ENCODE peak calls at places on chromosome 2, in six cellular contexts. Z is IMR-90; X is gastrocnemius medialis; P is OCI-LY7; F is CD4-positive, CD25-positive, alpha-beta regulatory T cell; I is hepatocyte. L is an unnamed sample.
A peak's percentile ranks its signal among the peaks of the same experiment; 100 is the strongest.

GRCh38 chr2:55175254-55176093 is 56.6 kb downstream of the CLHC1 start:
- DNase-seq in Z (peak; percentile 87), X (no peak), P (peak; percentile 77), F (peak; percentile 67), I (peak; percentile 67), L (peak; percentile 64)

GRCh38 chr2:71646028-71646427 is 192.7 kb downstream of the DYSF start:
- DNase-seq in Z (peak; percentile 6), X (peak; percentile 89), P (no peak), F (no peak), I (no peak), L (no peak)

GRCh38 chr2:9284521-9285297 is 78.1 kb downstream of the ASAP2 start:
- DNase-seq in Z (no peak), X (no peak), P (no peak), F (no peak), I (no peak), L (no peak)

GRCh38 chr2:122643725-122644329 is 888.4 kb downstream of the TSN start:
- DNase-seq in Z (peak; percentile 1), X (no peak), P (no peak), F (no peak), I (peak; percentile 64), L (no peak)

GRCh38 chr2:103289101-103289725 is 527.4 kb downstream of the TMEM182 start:
- DNase-seq in Z (no peak), X (no peak), P (no peak), F (no peak), I (no peak), L (no peak)

GRCh38 chr2:70668432-70668831 is 99.6 kb downstream of the ADD2 start:
- DNase-seq in Z (no peak), X (no peak), P (no peak), F (no peak), I (peak; percentile 14), L (no peak)

GRCh38 chr2:170806548-170806947 is 10.1 kb upstream of the GAD1 start:
- DNase-seq in Z (no peak), X (no peak), P (no peak), F (no peak), I (no peak), L (no peak)

GRCh38 chr2:236054125-236054524 is 114.1 kb downstream of the GBX2 start:
- DNase-seq in Z (peak; percentile 6), X (peak; percentile 31), P (no peak), F (no peak), I (no peak), L (no peak)

GRCh38 chr2:215367647-215368492 is 56.0 kb downstream of the ATIC start:
- DNase-seq in Z (peak; percentile 93), X (no peak), P (no peak), F (no peak), I (no peak), L (no peak)

GRCh38 chr2:15588329-15588919 is 3.2 kb upstream of the DDX1 start:
- DNase-seq in Z (peak; percentile 54), X (peak; percentile 28), P (peak; percentile 51), F (peak; percentile 13), I (peak; percentile 71), L (no peak)

GRCh38 chr2:26674002-26674751 is 18.3 kb upstream of the KCNK3 start:
- DNase-seq in Z (no peak), X (no peak), P (no peak), F (no peak), I (no peak), L (no peak)

GRCh38 chr2:27931361-27931937 is 40.9 kb downstream of the BABAM2 start:
- DNase-seq in Z (no peak), X (no peak), P (no peak), F (no peak), I (no peak), L (no peak)

GRCh38 chr2:70670202-70670601 is 97.8 kb downstream of the ADD2 start:
- DNase-seq in Z (no peak), X (no peak), P (no peak), F (no peak), I (no peak), L (no peak)

GRCh38 chr2:27663463-27664244 is at the start of the genes SLC4A1AP and SUPT7L:
- DNase-seq in Z (peak; percentile 89), X (peak; percentile 37), P (peak; percentile 92), F (peak; percentile 91), I (peak; percentile 83), L (peak; percentile 85)

GRCh38 chr2:12982149-12982584 is 265.4 kb downstream of the TRIB2 start:
- DNase-seq in Z (peak; percentile 61), X (no peak), P (no peak), F (no peak), I (no peak), L (no peak)

GRCh38 chr2:241546771-241547498 is 11.6 kb upstream of the BOK start:
- DNase-seq in Z (peak; percentile 93), X (no peak), P (no peak), F (no peak), I (peak; percentile 47), L (no peak)

GRCh38 chr2:100653449-100654045 is 90.8 kb downstream of the PDCL3 start:
- DNase-seq in Z (no peak), X (no peak), P (no peak), F (peak; percentile 11), I (no peak), L (no peak)

GRCh38 chr2:217694296-217694695 is 308.5 kb downstream of the TNS1 start:
- DNase-seq in Z (peak; percentile 32), X (no peak), P (no peak), F (no peak), I (no peak), L (no peak)

GRCh38 chr2:217693363-217693762 is 309.4 kb downstream of the TNS1 start:
- DNase-seq in Z (no peak), X (no peak), P (no peak), F (no peak), I (no peak), L (no peak)

GRCh38 chr2:217691516-217691915 is 311.3 kb downstream of the TNS1 start:
- DNase-seq in Z (no peak), X (no peak), P (no peak), F (no peak), I (no peak), L (no peak)

GRCh38 chr2:217695033-217695520 is 307.7 kb downstream of the TNS1 start:
- DNase-seq in Z (peak; percentile 97), X (no peak), P (no peak), F (no peak), I (peak; percentile 48), L (no peak)

GRCh38 chr2:217691920-217692666 is 310.7 kb downstream of the TNS1 start:
- DNase-seq in Z (peak; percentile 46), X (no peak), P (no peak), F (no peak), I (no peak), L (no peak)
- H3K27ac ChIP-seq in Z (no peak overlapping the region), X (peak overlapping the region; percentile 37), P (no peak overlapping the region), F (no peak overlapping the region), I (no peak overlapping the region), L (no peak overlapping the region)

DNA sequence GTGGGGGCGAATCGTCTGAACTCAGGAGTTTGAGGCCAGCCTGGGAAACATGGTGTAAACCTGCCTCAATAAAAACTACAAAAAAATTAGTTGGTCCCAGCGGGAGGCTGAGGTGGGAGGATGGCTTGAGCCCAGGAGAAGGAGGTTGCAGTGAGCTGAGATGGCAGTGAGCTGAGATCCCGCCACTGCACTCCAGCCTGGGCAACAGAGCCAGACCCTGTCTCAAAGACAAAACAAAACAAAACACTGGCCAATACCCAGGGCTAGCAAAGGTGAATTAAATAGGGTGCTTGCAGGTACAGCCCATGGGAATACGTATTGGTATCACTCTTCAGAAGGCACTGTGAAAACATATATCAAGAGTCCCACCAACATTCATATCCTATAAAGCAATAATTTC is 7.0 kb downstream of the ITSN2 start:
- DNase-seq in Z (no peak), X (no peak), P (no peak), F (no peak), I (no peak), L (no peak)
- H3K27ac ChIP-seq in Z (no peak overlapping the region), X (peak overlapping the region; percentile 6), P (no peak overlapping the region), F (no peak overlapping the region), I (no peak overlapping the region), L (no peak overlapping the region)

DNA sequence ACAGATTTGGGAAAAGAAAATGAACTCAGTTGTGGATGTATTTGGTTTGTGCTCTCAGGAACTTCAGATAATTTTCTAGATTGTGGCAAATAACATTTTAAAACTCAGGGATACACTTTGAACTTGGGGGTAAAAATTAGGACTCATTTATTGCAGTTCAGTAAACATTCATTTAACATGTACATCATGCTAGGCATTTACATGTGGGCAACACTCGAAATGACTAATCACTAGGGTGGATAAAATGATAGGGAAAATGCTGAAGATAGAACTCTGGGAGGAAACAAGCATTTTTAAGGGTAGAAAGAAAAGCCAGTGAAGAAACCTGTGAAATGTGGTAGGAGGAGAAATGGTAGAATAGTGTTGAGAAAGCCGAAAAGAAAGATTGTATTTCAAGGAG is 7.8 kb downstream of the FAM117B start:
- DNase-seq in Z (no peak), X (no peak), P (no peak), F (no peak), I (no peak), L (no peak)
- H3K27ac ChIP-seq in Z (no peak overlapping the region), X (no peak overlapping the region), P (peak overlapping the region; percentile 55), F (peak overlapping the region; percentile 62), I (peak overlapping the region; percentile 78), L (peak overlapping the region; percentile 27)

GRCh38 chr2:190585000-190585678 is 50.6 kb upstream of the NEMP2 start:
- DNase-seq in Z (no peak), X (no peak), P (no peak), F (no peak), I (peak; percentile 25), L (no peak)

GRCh38 chr2:190587106-190587505 is 52.6 kb upstream of the NEMP2 start:
- DNase-seq in Z (no peak), X (no peak), P (no peak), F (no peak), I (no peak), L (no peak)

GRCh38 chr2:190582761-190583506 is 48.4 kb upstream of the NEMP2 start:
- DNase-seq in Z (peak; percentile 31), X (no peak), P (no peak), F (no peak), I (no peak), L (no peak)

GRCh38 chr2:190581997-190582396 is 47.5 kb upstream of the NEMP2 start:
- DNase-seq in Z (no peak), X (no peak), P (no peak), F (no peak), I (no peak), L (no peak)

DNA sequence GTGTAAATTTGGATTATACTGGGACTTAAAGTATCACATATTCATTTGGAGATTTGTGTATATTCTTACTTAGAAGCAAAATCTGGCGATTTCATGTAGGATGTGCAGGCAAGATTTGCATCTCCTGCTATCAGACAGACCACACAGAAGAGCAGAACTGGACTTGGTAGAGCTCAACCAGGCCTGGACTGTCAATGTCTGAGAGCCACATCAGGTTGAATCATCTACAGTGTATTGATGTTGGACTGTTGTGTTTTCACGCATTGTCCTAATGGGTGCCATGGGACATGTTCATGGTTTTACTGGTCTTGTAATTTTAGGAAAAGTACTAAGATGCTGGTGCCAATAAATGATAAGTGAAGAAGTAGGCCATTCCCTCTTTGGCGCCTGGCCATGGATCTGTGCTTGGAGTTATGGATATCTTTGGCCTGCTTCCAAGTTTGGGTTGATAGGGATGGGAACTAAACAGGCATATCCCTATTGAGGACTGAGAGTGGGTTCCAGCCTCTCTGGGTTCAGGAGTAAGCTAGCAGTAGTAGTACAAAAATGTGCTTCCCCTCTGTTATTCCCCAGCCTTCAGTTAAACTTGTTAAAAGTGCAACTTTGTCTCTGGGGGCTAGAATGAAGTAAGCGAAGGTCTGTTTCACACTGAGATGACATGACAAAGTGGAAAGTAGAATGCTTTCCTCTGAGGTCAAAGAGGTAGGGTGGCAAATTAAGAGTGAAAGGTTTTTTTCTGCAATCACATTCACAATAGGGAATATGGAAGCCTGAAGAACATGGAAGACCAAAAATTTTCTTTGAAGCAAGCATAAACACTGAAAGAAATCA is 49.2 kb upstream of the NEMP2 start:
- DNase-seq in Z (no peak), X (no peak), P (no peak), F (no peak), I (no peak), L (no peak)
- H3K27ac ChIP-seq in Z (no peak overlapping the region), X (peak overlapping the region; percentile 27), P (no peak overlapping the region), F (no peak overlapping the region), I (peak overlapping the region; percentile 71), L (no peak overlapping the region)